ENCODE peak calls at places on chromosomes 16 and 17, in ten cellular contexts. H is WTC11; B is T-helper 2 cell treated with Interferon-gamma antibody and Interleukin-4, amounts not matched to agents 5 μg/mL and 100 μg/mL, for 36 hours; C is NAMALWA; F is AG04450; J is IMR-90; M is NCI-H460; N is anterior cingulate cortex; S is omental fat pad; G is tibial nerve. Z is an unnamed sample.
A peak's percentile ranks its signal among the peaks of the same experiment; 100 is the strongest.

GRCh38 chr17:49987681-49988441 is 7.2 kb downstream of the DLX3 start:
- DNase-seq in H (no peak), B (no peak), C (no peak), F (no peak), J (no peak), M (no peak), N (no peak), S (no peak), G (no peak), Z (no peak)

GRCh38 chr17:76382803-76383644 is 1.4 kb upstream of the SPHK1 start:
- DNase-seq in H (peak; percentile 68), B (peak; percentile 76), C (no peak), F (no peak), J (peak; percentile 78), M (no peak), N (no peak), S (peak; percentile 39), G (no peak), Z (peak; percentile 37)

GRCh38 chr17:82031885-82032627 is 578 bp downstream of the RAC3 start:
- DNase-seq in H (peak; percentile 78), B (peak; percentile 46), C (peak; percentile 49), F (no peak), J (no peak), M (no peak), N (no peak), S (no peak), G (no peak), Z (no peak)

GRCh38 chr16:52976539-52977167 is 76.0 kb downstream of the CHD9NB start:
- DNase-seq in H (no peak), B (no peak), C (peak; percentile 42), F (no peak), J (peak; percentile 22), M (no peak), N (no peak), S (no peak), G (no peak), Z (no peak)

GRCh38 chr16:25107466-25107792 is 4.1 kb upstream of the LCMT1 start:
- DNase-seq in H (no peak), B (no peak), C (no peak), F (no peak), J (no peak), M (no peak), N (no peak), S (no peak), G (no peak), Z (no peak)

GRCh38 chr16:10662212-10662611 is 32.5 kb downstream of the TEKT5 start:
- DNase-seq in H (no peak), B (no peak), C (no peak), F (no peak), J (no peak), M (no peak), N (no peak), S (no peak), G (no peak), Z (no peak)

GRCh38 chr17:39666601-39667261 is 1.5 kb upstream of the PNMT start:
- DNase-seq in H (no peak), B (no peak), C (no peak), F (no peak), J (no peak), M (no peak), N (peak; percentile 70), S (no peak), G (no peak), Z (no peak)

GRCh38 chr16:89924298-89924924 is 1.3 kb downstream of the TUBB3 start:
- DNase-seq in H (peak; percentile 87), B (peak; percentile 18), C (peak; percentile 96), F (no peak), J (peak; percentile 44), M (no peak), N (peak; percentile 14), S (no peak), G (no peak), Z (no peak)

GRCh38 chr17:68035131-68035522 is 408 bp upstream of the KPNA2 start:
- DNase-seq in H (peak; percentile 93), B (peak; percentile 92), C (no peak), F (no peak), J (no peak), M (no peak), N (peak; percentile 94), S (peak; percentile 82), G (peak; percentile 83), Z (peak; percentile 73)

GRCh38 chr17:39828443-39828842 is 35.7 kb downstream of the IKZF3 start:
- DNase-seq in H (no peak), B (no peak), C (no peak), F (no peak), J (no peak), M (no peak), N (no peak), S (no peak), G (no peak), Z (no peak)

GRCh38 chr16:1662543-1662942 is 15.5 kb upstream of the JPT2 start:
- DNase-seq in H (no peak), B (no peak), C (no peak), F (no peak), J (no peak), M (no peak), N (no peak), S (no peak), G (no peak), Z (no peak)

GRCh38 chr16:67940436-67941089 is 3.4 kb downstream of the LCAT start:
- DNase-seq in H (no peak), B (no peak), C (no peak), F (no peak), J (no peak), M (no peak), N (no peak), S (no peak), G (no peak), Z (no peak)

GRCh38 chr16:51759329-51759728 is 608.3 kb upstream of the SALL1 start:
- DNase-seq in H (no peak), B (no peak), C (no peak), F (no peak), J (no peak), M (no peak), N (no peak), S (no peak), G (no peak), Z (no peak)

GRCh38 chr16:49350265-49351103 is 23.1 kb upstream of the C16orf78 start:
- DNase-seq in H (peak; percentile 86), B (peak; percentile 11), C (peak; percentile 62), F (no peak), J (peak; percentile 34), M (peak; percentile 50), N (peak; percentile 18), S (peak; percentile 60), G (peak; percentile 45), Z (no peak)

GRCh38 chr17:77453613-77454559 is 313.1 kb downstream of the SEC14L1 start:
- DNase-seq in H (no peak), B (peak; percentile 61), C (peak; percentile 62), F (no peak), J (no peak), M (no peak), N (no peak), S (no peak), G (no peak), Z (no peak)

GRCh38 chr17:10769840-10770239 is 34.1 kb downstream of the TMEM238L start:
- DNase-seq in H (no peak), B (no peak), C (no peak), F (no peak), J (no peak), M (no peak), N (no peak), S (no peak), G (no peak), Z (no peak)

GRCh38 chr17:81440511-81441244 is 45.4 kb downstream of the BAHCC1 start:
- DNase-seq in H (peak; percentile 84), B (no peak), C (peak; percentile 79), F (no peak), J (no peak), M (peak; percentile 47), N (no peak), S (no peak), G (no peak), Z (no peak)

GRCh38 chr16:66534376-66534799 is 15.5 kb downstream of the TK2 start:
- DNase-seq in H (no peak), B (no peak), C (no peak), F (no peak), J (no peak), M (no peak), N (no peak), S (no peak), G (no peak), Z (no peak)

GRCh38 chr17:79305831-79306687 is 231.4 kb downstream of the ENGASE start:
- DNase-seq in H (no peak), B (no peak), C (no peak), F (no peak), J (no peak), M (no peak), N (no peak), S (no peak), G (no peak), Z (no peak)

Z was measured in activated gamma-delta T cell.